ENCODE peak calls at places on chromosomes 12 and 14, in seven cellular contexts. S is HL-60, Q is foreskin fibroblast, V is AG10803, P is hepatocyte, E is upper lobe of right lung, K is Caco-2. J is an unnamed sample.
A peak's percentile ranks its signal among the peaks of the same experiment; 100 is the strongest.

GRCh38 chr12:44296624-44297197 is 460.8 kb downstream of the TMEM117 start:
- DNase-seq in S (no peak), Q (no peak), V (no peak), P (peak; percentile 57), E (no peak), K (peak; percentile 65), J (no peak)

GRCh38 chr12:56581418-56582145 is 48.5 kb downstream of the BAZ2A start:
- DNase-seq in S (no peak), Q (peak; percentile 25), V (no peak), P (no peak), E (no peak), K (no peak), J (no peak)

GRCh38 chr12:124608451-124608870 is 41.0 kb upstream of the NCOR2 start:
- DNase-seq in S (peak; percentile 57), Q (no peak), V (no peak), P (no peak), E (no peak), K (no peak), J (no peak)

GRCh38 chr12:46920503-46920902 is 94.7 kb upstream of the SLC38A4 start:
- DNase-seq in S (no peak), Q (no peak), V (no peak), P (no peak), E (no peak), K (no peak), J (no peak)

GRCh38 chr12:76083246-76083735 is 1.2 kb downstream of the NAP1L1 start:
- DNase-seq in S (no peak), Q (no peak), V (no peak), P (no peak), E (no peak), K (no peak), J (no peak)

GRCh38 chr12:89080797-89081470 is 271.4 kb downstream of the DUSP6 start:
- DNase-seq in S (no peak), Q (no peak), V (no peak), P (no peak), E (no peak), K (no peak), J (peak; percentile 7)

GRCh38 chr12:26576266-26576665 is 256.7 kb downstream of the ITPR2 start:
- DNase-seq in S (peak; percentile 1), Q (no peak), V (no peak), P (no peak), E (no peak), K (no peak), J (no peak)

GRCh38 chr12:96520767-96521166 is 31.4 kb downstream of the CFAP54 start:
- DNase-seq in S (no peak), Q (no peak), V (no peak), P (no peak), E (no peak), K (no peak), J (no peak)

GRCh38 chr12:124399622-124400021 is 104.7 kb downstream of the RFLNA start:
- DNase-seq in S (no peak), Q (no peak), V (no peak), P (no peak), E (no peak), K (peak; percentile 31), J (no peak)

GRCh38 chr12:74817499-74817898 is 279.9 kb downstream of the ATXN7L3B start:
- DNase-seq in S (no peak), Q (no peak), V (no peak), P (no peak), E (no peak), K (no peak), J (no peak)

GRCh38 chr12:100141666-100141997 is 1.0 kb downstream of the BLTP3B start:
- DNase-seq in S (peak; percentile 59), Q (peak; percentile 80), V (peak; percentile 89), P (peak; percentile 70), E (no peak), K (no peak), J (no peak)

GRCh38 chr12:128269108-128269713 is 2.2 kb downstream of the TMEM132C start:
- DNase-seq in S (no peak), Q (no peak), V (no peak), P (peak; percentile 31), E (no peak), K (no peak), J (no peak)

GRCh38 chr12:110107369-110108281 is 16.5 kb upstream of the IFT81 start:
- DNase-seq in S (no peak), Q (peak; percentile 96), V (peak; percentile 90), P (peak; percentile 46), E (no peak), K (no peak), J (no peak)

GRCh38 chr14:40394634-40395340 is 962.6 kb upstream of the FBXO33 start:
- DNase-seq in S (no peak), Q (no peak), V (no peak), P (no peak), E (no peak), K (no peak), J (no peak)

GRCh38 chr12:76030378-76031080 is 1.0 kb downstream of the PHLDA1 start:
- DNase-seq in S (no peak), Q (no peak), V (peak; percentile 66), P (peak; percentile 25), E (peak; percentile 72), K (peak; percentile 35), J (no peak)

GRCh38 chr14:48580692-48581091 is 905.3 kb upstream of the MDGA2 start:
- DNase-seq in S (no peak), Q (no peak), V (no peak), P (no peak), E (no peak), K (no peak), J (no peak)

GRCh38 chr12:104331376-104331775 is 27.8 kb downstream of the EID3 start:
- DNase-seq in S (no peak), Q (no peak), V (no peak), P (no peak), E (no peak), K (no peak), J (no peak)

GRCh38 chr12:90576707-90577106 is 378.3 kb downstream of the CCER1 start:
- DNase-seq in S (no peak), Q (no peak), V (no peak), P (no peak), E (no peak), K (no peak), J (no peak)

DNA sequence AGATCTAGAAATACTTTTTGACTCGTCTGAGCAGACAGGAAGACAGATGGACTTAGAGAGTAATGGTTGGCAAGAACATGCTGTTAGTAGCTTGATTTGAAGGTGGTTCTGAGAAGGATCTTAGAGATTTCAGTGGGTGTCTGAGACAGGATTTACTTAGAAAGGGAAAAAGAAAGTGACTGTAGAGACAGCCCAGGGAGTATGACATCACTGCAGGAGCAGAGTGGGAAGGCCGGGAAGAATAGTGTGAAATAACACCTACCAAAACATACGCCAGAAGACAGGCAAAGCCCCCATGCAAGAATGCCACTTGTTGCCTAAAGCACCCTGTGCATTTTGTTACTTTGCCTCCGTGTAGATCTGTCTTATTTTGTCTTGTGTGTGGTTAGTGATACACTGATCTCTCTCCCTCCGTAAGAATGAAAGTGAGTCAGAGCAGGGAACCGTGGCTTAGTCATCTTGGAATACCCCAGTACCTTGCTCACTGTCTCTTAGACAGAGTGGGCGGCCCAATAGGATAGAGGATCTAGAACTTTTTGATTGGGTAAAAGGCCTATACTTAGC is 161.3 kb upstream of the IFNG-AS1 start:
- DNase-seq in S (no peak), Q (peak; percentile 92), V (peak; percentile 91), P (peak; percentile 72), E (no peak), K (no peak), J (no peak)
- H3K4me3 ChIP-seq in S (no peak overlapping the region), Q (peak overlapping the region; percentile 39), V (peak overlapping the region; percentile 63), P (no peak overlapping the region), E (peak overlapping the region; percentile 29), K (no peak overlapping the region), J (no peak overlapping the region)

DNA sequence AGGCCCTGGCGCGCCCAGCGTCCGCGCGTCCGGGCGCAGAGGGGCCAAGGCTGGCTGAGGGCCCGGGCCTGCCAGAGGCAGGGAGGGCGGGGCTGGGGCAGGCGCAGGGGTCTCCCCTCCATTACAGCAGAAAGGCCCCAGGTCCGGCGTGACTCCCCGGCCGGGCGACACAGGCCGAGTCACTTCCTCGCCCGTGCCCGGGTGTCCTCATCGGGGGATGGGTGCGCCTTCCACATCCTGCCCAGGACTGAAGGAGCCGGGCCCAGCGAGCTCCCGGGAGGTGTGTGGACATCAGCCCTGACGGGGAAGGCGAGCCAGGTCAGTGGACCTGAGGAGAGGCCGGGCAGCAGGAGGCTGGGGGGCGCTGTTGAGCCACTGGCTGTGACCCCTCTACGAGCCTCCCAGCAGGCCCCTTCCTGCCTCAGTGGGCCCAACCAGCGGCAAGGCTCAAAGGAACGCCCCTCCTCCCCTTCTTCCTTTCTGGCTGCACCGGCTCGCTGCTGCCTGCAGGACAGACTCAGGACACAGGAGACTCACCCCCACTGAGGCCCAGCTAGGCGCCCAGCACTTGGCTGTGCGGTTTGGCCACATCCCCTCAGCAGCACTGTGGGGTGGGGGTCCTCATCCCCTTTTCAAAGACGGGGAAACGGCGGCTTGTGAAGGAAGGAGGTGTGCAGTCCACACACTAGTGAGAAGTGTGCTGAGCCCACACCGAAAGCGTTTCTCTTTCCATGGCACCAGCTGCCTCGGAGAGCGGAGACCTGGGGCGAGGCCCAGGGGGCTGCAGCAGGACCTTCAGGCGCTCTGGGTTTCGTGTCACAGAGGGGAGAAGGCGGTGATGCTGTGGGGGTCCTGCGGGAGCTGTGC is 606 bp downstream of the TNFAIP2 start:
- DNase-seq in S (peak; percentile 59), Q (no peak), V (peak; percentile 48), P (peak; percentile 60), E (no peak), K (no peak), J (no peak)
- TF ChIP-seq CTCF in S (no peak), Q (peak; percentile 29), V (peak; percentile 45), P (peak; percentile 30), E (peak; percentile 49), K (no peak), J (no peak)

GRCh38 chr12:51075390-51075789 is 8.0 kb downstream of the CSRNP2 start:
- DNase-seq in S (no peak), Q (no peak), V (no peak), P (no peak), E (no peak), K (no peak), J (no peak)

GRCh38 chr12:51071663-51072062 is 11.7 kb downstream of the CSRNP2 start:
- DNase-seq in S (no peak), Q (no peak), V (no peak), P (no peak), E (no peak), K (peak; percentile 81), J (no peak)

GRCh38 chr12:51077930-51078329 is 5.5 kb downstream of the CSRNP2 start:
- DNase-seq in S (no peak), Q (peak; percentile 39), V (peak; percentile 36), P (peak; percentile 38), E (no peak), K (no peak), J (no peak)

GRCh38 chr12:51080136-51080535 is 3.3 kb downstream of the CSRNP2 start:
- DNase-seq in S (no peak), Q (no peak), V (no peak), P (no peak), E (no peak), K (no peak), J (no peak)

GRCh38 chr12:51076235-51076930 is 7.0 kb downstream of the CSRNP2 start:
- DNase-seq in S (no peak), Q (no peak), V (no peak), P (no peak), E (no peak), K (no peak), J (no peak)
- H3K4me3 ChIP-seq in S (no peak overlapping the region), Q (no peak overlapping the region), V (no peak overlapping the region), P (no peak overlapping the region), E (no peak overlapping the region), K (no peak overlapping the region), J (no peak overlapping the region)

DNA sequence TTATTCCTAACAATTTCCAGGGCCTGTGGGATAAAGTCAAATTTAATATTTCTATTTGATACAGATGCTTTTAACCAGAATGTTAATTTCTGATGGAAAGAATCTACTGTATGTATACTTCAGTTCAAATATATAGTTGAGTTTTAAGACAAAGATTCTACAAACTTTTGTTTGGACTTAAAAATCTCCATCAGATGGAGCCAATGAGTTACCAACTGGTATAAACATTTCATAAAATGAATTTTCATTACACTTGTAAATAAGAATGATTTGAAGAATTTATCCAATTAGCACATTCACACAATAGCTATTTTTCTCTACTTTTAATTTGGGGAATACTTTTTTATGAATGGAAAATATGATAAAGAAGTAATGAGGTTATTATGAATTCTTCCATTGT is 425.2 kb upstream of the MIS18BP1 start:
- DNase-seq in S (no peak), Q (no peak), V (no peak), P (no peak), E (no peak), K (no peak), J (no peak)
- TF ChIP-seq CTCF in S (no peak), Q (no peak), V (no peak), P (peak; percentile 18), E (no peak), K (no peak), J (no peak)